ENCODE peak calls at places on chromosomes 11 and 22, in seven cellular contexts. V, I, X, M, U, D and G are unnamed samples.

GRCh38 chr11:120272303-120272702 is 32.4 kb downstream of the POU2F3 start:
- DNase-seq in V (peak), I (peak), X (no peak), M (peak), U (no peak), D (peak), G (no peak)

GRCh38 chr11:19291064-19291463 is 50.3 kb upstream of the E2F8 start:
- DNase-seq in V (no peak), I (no peak), X (no peak), M (no peak), U (no peak), D (no peak), G (no peak)

GRCh38 chr11:22477312-22477711 is 139.1 kb downstream of the SLC17A6 start:
- DNase-seq in V (peak), I (no peak), X (no peak), M (no peak), U (no peak), D (no peak), G (no peak)

GRCh38 chr11:96267490-96268010 is 75.4 kb downstream of the MAML2 start:
- DNase-seq in V (no peak), I (no peak), X (no peak), M (peak), U (no peak), D (no peak), G (no peak)

GRCh38 chr11:116840224-116840745 is 2.9 kb upstream of the APOA1 start:
- DNase-seq in V (peak), I (no peak), X (no peak), M (peak), U (no peak), D (no peak), G (no peak)

GRCh38 chr22:36454916-36455570 is 26.4 kb downstream of the TXN2 start:
- DNase-seq in V (peak), I (no peak), X (peak), M (peak), U (peak), D (peak), G (peak)

GRCh38 chr11:35337136-35337918 is 82.0 kb downstream of the SLC1A2 start:
- DNase-seq in V (peak), I (peak), X (no peak), M (peak), U (no peak), D (peak), G (no peak)

GRCh38 chr11:116148056-116148455 is 624.7 kb downstream of the BUD13 start:
- DNase-seq in V (no peak), I (no peak), X (no peak), M (no peak), U (no peak), D (no peak), G (no peak)

GRCh38 chr11:17739945-17740338 is 5.4 kb downstream of the KCNC1 start:
- DNase-seq in V (no peak), I (no peak), X (no peak), M (no peak), U (no peak), D (no peak), G (no peak)

GRCh38 chr22:50306753-50307749 is at the start of gene PLXNB2:
- DNase-seq in V (peak), I (no peak), X (peak), M (peak), U (peak), D (peak), G (peak)

GRCh38 chr11:96213500-96213899 is 129.5 kb downstream of the MAML2 start:
- DNase-seq in V (peak), I (peak), X (no peak), M (peak), U (no peak), D (peak), G (no peak)

GRCh38 chr11:74493816-74494630 is 499 bp upstream of the LIPT2 start:
- DNase-seq in V (peak), I (peak), X (no peak), M (peak), U (no peak), D (peak), G (no peak)

GRCh38 chr11:94897330-94897768 is 76.0 kb downstream of the CWC15 start:
- DNase-seq in V (peak), I (no peak), X (peak), M (peak), U (peak), D (peak), G (peak)

GRCh38 chr11:7413961-7414728 is 71.2 kb upstream of the OLFML1 start:
- DNase-seq in V (no peak), I (no peak), X (no peak), M (no peak), U (no peak), D (peak), G (no peak)

GRCh38 chr11:93623938-93624337 is 37.5 kb upstream of the CEP295 start:
- DNase-seq in V (no peak), I (no peak), X (no peak), M (no peak), U (no peak), D (no peak), G (no peak)

GRCh38 chr11:12269446-12270214 is 107.7 kb upstream of the PARVA start:
- DNase-seq in V (no peak), I (no peak), X (no peak), M (no peak), U (no peak), D (no peak), G (no peak)

GRCh38 chr11:10401275-10401674 is 53.8 kb upstream of the AMPD3 start:
- DNase-seq in V (no peak), I (no peak), X (no peak), M (no peak), U (no peak), D (no peak), G (no peak)

GRCh38 chr22:30649430-30650007 is 13.9 kb downstream of the SLC35E4 start:
- DNase-seq in V (peak), I (no peak), X (peak), M (peak), U (no peak), D (peak), G (peak)

GRCh38 chr11:7555067-7555699 is 41.4 kb downstream of the PPFIBP2 start:
- DNase-seq in V (peak), I (no peak), X (peak), M (no peak), U (no peak), D (peak), G (peak)

GRCh38 chr11:72123117-72123653 is 10.7 kb upstream of the ANAPC15 start:
- DNase-seq in V (no peak), I (no peak), X (no peak), M (no peak), U (no peak), D (no peak), G (no peak)

GRCh38 chr22:37781434-37782059 is 26.2 kb upstream of the GCAT start:
- DNase-seq in V (peak), I (no peak), X (no peak), M (no peak), U (no peak), D (peak), G (no peak)

GRCh38 chr11:95175969-95176368 is 55.0 kb downstream of the SESN3 start:
- DNase-seq in V (no peak), I (no peak), X (no peak), M (no peak), U (no peak), D (no peak), G (no peak)

GRCh38 chr11:75598900-75599299 is 36.8 kb downstream of the SERPINH1 start:
- DNase-seq in V (no peak), I (no peak), X (no peak), M (no peak), U (no peak), D (no peak), G (no peak)

DNA sequence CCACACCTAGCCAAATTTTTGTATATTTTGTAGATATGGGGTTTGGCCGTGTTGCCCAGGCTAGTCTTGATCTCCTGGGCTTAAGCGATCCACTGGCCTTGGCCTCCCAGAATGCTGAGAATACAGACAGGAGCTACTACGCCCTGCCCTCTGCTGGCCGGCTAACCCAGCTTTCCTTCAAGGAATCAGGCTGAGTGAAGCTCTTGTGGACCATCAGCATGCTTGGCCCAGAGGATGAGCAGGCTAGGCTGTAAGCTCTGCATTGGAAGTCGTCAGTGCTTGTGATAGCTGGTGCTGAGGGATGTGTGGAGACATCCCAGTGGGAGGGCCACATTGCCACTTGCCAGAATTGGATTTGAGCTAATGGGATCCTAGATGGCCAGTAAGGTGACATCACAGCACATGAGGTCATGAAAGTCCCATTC is 60.6 kb downstream of the MED15 start:
- DNase-seq in V (peak), I (no peak), X (no peak), M (peak), U (no peak), D (peak), G (peak)
- TF ChIP-seq CTCF in V (peak), I (peak), X (no peak), M (peak), U (no peak), D (peak), G (peak)

GRCh38 chr22:22702159-22702873 is 57.9 kb downstream of the GGTLC2 start:
- DNase-seq in V (peak), I (no peak), X (peak), M (no peak), U (peak), D (peak), G (no peak)
- TF ChIP-seq CTCF in V (peak), I (no peak), X (peak), M (peak), U (no peak), D (peak), G (no peak)

GRCh38 chr11:108966978-108967377 is 302.1 kb downstream of the DDX10 start:
- DNase-seq in V (no peak), I (no peak), X (no peak), M (no peak), U (no peak), D (no peak), G (no peak)

GRCh38 chr11:108966206-108966605 is 301.3 kb downstream of the DDX10 start:
- DNase-seq in V (no peak), I (no peak), X (no peak), M (no peak), U (no peak), D (no peak), G (no peak)

GRCh38 chr11:108967571-108967970 is 302.7 kb downstream of the DDX10 start:
- DNase-seq in V (no peak), I (no peak), X (no peak), M (peak), U (no peak), D (no peak), G (peak)

GRCh38 chr11:108973402-108974119 is 308.7 kb downstream of the DDX10 start:
- DNase-seq in V (peak), I (peak), X (no peak), M (peak), U (no peak), D (peak), G (no peak)

DNA sequence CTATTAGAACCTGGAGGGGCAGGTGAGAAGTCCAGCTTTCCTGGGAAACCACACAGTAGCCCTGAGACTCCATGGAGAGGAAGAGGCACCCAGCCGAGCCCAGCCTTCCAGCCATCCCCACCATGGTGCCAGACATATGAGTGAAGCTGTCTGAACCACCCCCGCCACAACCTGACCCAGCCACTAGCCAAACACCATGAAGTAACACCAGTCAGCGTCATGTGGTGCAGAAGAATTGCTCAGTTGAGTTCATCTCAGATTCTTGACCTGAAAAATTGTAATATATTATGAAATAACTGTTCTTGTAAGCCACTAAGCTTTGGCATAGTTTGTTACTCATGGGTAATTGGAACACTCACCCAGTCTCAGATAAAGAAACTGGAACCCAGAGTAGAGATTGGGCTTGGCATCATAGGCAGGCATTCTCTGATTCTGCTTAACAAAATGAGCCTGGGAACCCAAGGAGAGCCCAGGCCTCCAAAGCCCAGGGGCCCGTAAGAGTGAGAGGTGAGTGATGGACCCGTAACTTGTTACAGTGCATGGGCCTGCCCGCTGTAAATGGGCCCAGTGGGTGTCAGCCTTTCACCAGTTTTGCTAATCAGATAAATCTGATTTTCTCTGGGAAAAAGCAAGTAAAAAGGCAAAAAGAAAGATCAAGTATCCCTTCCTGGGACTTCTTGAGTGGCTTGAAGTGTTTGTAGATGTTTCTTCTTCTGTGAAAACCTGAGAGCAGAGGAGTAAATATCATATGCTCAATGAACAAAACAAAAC is 305.5 kb downstream of the DDX10 start:
- DNase-seq in V (peak), I (no peak), X (no peak), M (no peak), U (no peak), D (no peak), G (no peak)
- TF ChIP-seq CTCF in V (no peak), I (no peak), X (no peak), M (no peak), U (no peak), D (no peak), G (no peak)

DNA sequence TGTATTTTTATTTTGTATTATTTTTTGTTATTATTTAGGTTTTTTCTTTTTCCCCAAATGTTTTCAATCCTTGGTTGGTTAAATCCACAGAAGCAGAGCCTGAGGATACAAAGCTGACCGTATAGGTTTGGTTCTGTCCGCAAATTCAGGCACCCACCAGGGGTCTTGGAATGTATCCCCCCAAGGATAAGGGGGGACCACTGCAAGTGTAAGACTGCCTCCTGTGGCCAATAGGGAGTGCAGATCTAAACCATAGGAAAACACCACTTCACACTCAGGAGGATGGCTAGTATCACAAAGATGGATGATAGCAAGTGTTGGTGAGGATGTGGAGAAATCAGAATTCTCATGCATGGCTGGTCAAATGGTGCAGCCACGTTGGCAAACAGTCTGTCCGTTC is 20.0 kb downstream of the CPT1A start:
- DNase-seq in V (no peak), I (no peak), X (no peak), M (no peak), U (no peak), D (no peak), G (no peak)
- TF ChIP-seq CTCF in V (no peak), I (no peak), X (no peak), M (peak), U (no peak), D (peak), G (no peak)

GRCh38 chr22:39039306-39040126 is 1.1 kb upstream of the APOBEC3F start:
- DNase-seq in V (no peak), I (no peak), X (no peak), M (no peak), U (no peak), D (no peak), G (no peak)
- TF ChIP-seq CTCF in V (no peak), I (no peak), X (no peak), M (no peak), U (no peak), D (no peak), G (no peak)

GRCh38 chr11:28466506-28466905 is 358.3 kb downstream of the METTL15 start:
- DNase-seq in V (no peak), I (no peak), X (no peak), M (no peak), U (no peak), D (no peak), G (no peak)
- TF ChIP-seq CTCF in V (no peak), I (no peak), X (no peak), M (no peak), U (no peak), D (no peak), G (no peak)

DNA sequence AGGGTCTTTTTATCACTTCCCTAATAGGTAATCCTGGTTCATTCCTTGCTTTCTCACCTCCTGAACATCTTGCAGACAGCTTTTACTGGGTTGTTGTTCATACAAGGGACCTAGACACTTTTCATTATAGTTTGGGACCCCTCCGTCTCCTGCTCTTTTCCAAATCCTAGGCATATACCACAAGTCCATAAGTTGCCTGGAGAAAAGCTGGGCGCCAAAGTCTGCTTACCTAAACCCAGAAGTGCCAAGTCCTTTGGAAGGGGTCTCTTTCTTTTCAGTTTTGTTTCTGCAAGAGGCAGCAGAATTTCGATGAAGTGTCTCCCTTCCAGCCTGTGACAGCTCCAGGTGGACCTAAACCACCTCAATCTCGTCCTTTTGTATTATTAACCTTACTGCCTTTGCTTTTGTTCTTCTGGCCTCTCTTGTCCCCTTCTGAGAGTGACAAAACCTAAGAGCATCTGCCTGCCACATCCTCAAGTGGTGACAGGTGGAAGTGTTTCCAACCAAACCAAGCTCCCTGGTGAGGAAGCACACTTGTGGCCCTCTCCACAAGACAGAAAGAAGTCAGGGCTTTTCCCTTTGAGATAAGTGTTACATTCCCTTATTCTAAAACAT is 19.5 kb upstream of the P2RY6 start:
- DNase-seq in V (no peak), I (no peak), X (no peak), M (no peak), U (no peak), D (peak), G (no peak)
- TF ChIP-seq CTCF in V (no peak), I (no peak), X (peak), M (no peak), U (peak), D (peak), G (peak)

GRCh38 chr11:64052938-64053622 is 17.3 kb downstream of the FLRT1 start:
- DNase-seq in V (no peak), I (no peak), X (no peak), M (no peak), U (no peak), D (no peak), G (no peak)

GRCh38 chr11:64051297-64051696 is 15.6 kb downstream of the FLRT1 start:
- DNase-seq in V (no peak), I (no peak), X (no peak), M (no peak), U (no peak), D (no peak), G (no peak)

GRCh38 chr11:64055077-64055476 is 19.3 kb downstream of the FLRT1 start:
- DNase-seq in V (no peak), I (no peak), X (no peak), M (no peak), U (no peak), D (no peak), G (peak)

GRCh38 chr11:64052436-64052835 is 16.7 kb downstream of the FLRT1 start:
- DNase-seq in V (no peak), I (no peak), X (no peak), M (no peak), U (no peak), D (no peak), G (no peak)

DNA sequence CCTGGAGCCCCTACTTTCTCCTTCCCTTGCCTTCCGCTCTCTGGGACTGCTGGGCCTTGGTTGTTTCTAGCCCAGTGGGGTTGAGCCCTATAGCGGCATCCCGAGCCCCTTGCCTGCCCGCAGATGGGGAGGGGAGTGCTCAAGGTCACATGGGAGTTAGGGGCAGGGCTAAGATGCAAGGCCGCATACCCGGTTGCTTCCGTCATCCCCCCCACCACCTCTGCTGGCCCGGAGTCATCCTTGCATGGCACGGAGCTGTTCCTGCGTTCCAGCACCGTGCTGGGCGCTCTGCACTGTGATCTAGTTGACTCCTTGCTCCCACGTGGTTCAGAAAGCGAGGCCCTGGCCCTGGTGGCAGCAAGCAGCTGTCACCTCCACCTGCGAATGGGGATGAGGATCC is 18.0 kb downstream of the FLRT1 start:
- DNase-seq in V (no peak), I (no peak), X (no peak), M (no peak), U (no peak), D (no peak), G (no peak)
- TF ChIP-seq CTCF in V (no peak), I (no peak), X (no peak), M (no peak), U (no peak), D (no peak), G (no peak)

DNA sequence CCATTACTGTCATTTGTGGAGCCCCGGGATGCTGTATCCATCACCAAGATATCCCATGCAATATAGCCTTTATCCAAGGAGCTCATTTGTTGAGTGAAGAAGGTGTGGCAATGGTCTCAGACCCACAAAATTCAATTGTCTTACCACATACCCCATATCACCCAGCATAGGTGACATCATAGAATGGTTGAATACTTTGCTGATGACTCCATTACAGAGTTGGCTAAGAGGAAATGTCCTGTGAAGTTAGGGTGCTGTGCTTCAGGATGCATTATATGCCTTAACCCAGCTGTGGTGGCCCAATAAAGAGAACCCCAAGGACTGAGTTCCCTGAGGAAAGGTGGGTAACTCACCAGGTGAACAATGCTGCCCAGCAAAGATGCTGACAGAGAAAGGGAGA is 113.7 kb downstream of the EFCAB6 start:
- DNase-seq in V (peak), I (no peak), X (no peak), M (no peak), U (no peak), D (no peak), G (no peak)
- TF ChIP-seq CTCF in V (no peak), I (no peak), X (no peak), M (no peak), U (no peak), D (no peak), G (no peak)